ENCODE peak calls at places on chromosome 3, in eight cellular contexts. D, F, W, E, A, B, U and O are unnamed samples.

GRCh38 chr3:99526927-99527326 is 111.5 kb upstream of the COL8A1 start:
- DNase-seq in F (no peak), E (no peak), U (no peak), A (no peak), B (no peak), D (no peak), W (no peak), O (no peak)

GRCh38 chr3:45795882-45796765 is at the start of gene SLC6A20:
- DNase-seq in F (no peak), E (peak), B (no peak), A (no peak), D (no peak), W (no peak), U (peak), O (peak)

GRCh38 chr3:151008699-151009098 is 36.2 kb upstream of the CLRN1 start:
- DNase-seq in E (peak), F (no peak), A (peak), W (no peak), D (peak), B (no peak), U (peak), O (peak)

GRCh38 chr3:45571969-45572368 is 22.6 kb upstream of the LIMD1 start:
- DNase-seq in U (no peak), F (no peak), W (no peak), D (no peak), A (no peak), B (no peak), E (no peak), O (no peak)

GRCh38 chr3:12884104-12884742 is 42.9 kb upstream of the RPL32 start:
- DNase-seq in D (peak), U (no peak), E (peak), A (no peak), B (no peak), W (no peak), F (peak), O (peak)

GRCh38 chr3:137222736-137223135 is 265.0 kb downstream of the IL20RB start:
- DNase-seq in B (no peak), F (no peak), D (no peak), A (no peak), W (no peak), E (no peak), U (peak), O (no peak)

GRCh38 chr3:134428396-134428795 is 54.1 kb upstream of the AMOTL2 start:
- DNase-seq in B (no peak), U (no peak), W (no peak), A (peak), E (no peak), D (no peak), F (no peak), O (no peak)

GRCh38 chr3:193996641-193997089 is 139.3 kb upstream of the HES1 start:
- DNase-seq in B (no peak), A (peak), W (no peak), D (no peak), F (no peak), U (no peak), E (peak), O (no peak)

GRCh38 chr3:69330891-69331400 is 54.9 kb downstream of the FRMD4B start:
- DNase-seq in F (no peak), D (no peak), U (no peak), W (no peak), E (no peak), A (no peak), B (no peak), O (no peak)

GRCh38 chr3:197420115-197420514 is 121.7 kb upstream of the DLG1 start:
- DNase-seq in B (no peak), U (no peak), A (peak), D (no peak), E (no peak), F (no peak), W (no peak), O (no peak)

GRCh38 chr3:190446492-190447301 is 3.0 kb downstream of the TMEM207 start:
- DNase-seq in U (no peak), W (no peak), E (no peak), D (no peak), B (no peak), A (no peak), F (no peak), O (no peak)

GRCh38 chr3:105399062-105399461 is 32.4 kb downstream of the ALCAM start:
- DNase-seq in U (peak), F (no peak), W (no peak), A (no peak), B (no peak), E (no peak), D (no peak), O (peak)

GRCh38 chr3:138461246-138461645 is 26.8 kb downstream of the ESYT3 start:
- DNase-seq in D (no peak), U (no peak), F (no peak), W (no peak), B (no peak), A (no peak), E (no peak), O (no peak)

GRCh38 chr3:162161595-162161994 is 665.0 kb downstream of the OTOL1 start:
- DNase-seq in D (no peak), U (no peak), W (no peak), E (no peak), A (no peak), F (no peak), B (no peak), O (no peak)

GRCh38 chr3:37308247-37308646 is 133.9 kb upstream of the LRRFIP2 start:
- DNase-seq in E (peak), A (peak), U (peak), D (no peak), F (no peak), B (no peak), W (no peak), O (peak)

GRCh38 chr3:194315088-194315964 is 35.8 kb downstream of the CPN2 start:
- DNase-seq in B (peak), D (peak), U (peak), F (peak), E (peak), W (peak), A (peak), O (peak)

GRCh38 chr3:101243285-101244211 is 76.8 kb downstream of the IMPG2 start:
- DNase-seq in U (no peak), D (no peak), W (no peak), B (no peak), E (no peak), F (no peak), A (peak), O (no peak)

GRCh38 chr3:170355738-170356595 is 1.5 kb upstream of the SKIL start:
- DNase-seq in U (peak), B (no peak), W (no peak), A (peak), D (no peak), F (no peak), E (no peak), O (peak)

GRCh38 chr3:150409125-150409526 is 1.0 kb downstream of the TSC22D2 start:
- DNase-seq in W (no peak), D (no peak), E (no peak), A (no peak), U (peak), F (no peak), B (no peak), O (no peak)

GRCh38 chr3:170137971-170138370 is 43.6 kb downstream of the PHC3 start:
- DNase-seq in W (no peak), A (peak), B (no peak), U (no peak), E (no peak), F (no peak), D (no peak), O (no peak)

GRCh38 chr3:31423522-31423921 is 109.2 kb upstream of the STT3B start:
- DNase-seq in U (no peak), B (no peak), D (no peak), F (no peak), W (no peak), A (peak), E (no peak), O (no peak)

GRCh38 chr3:151306168-151306810 is 10.3 kb downstream of the GPR87 start:
- DNase-seq in U (no peak), W (no peak), A (no peak), F (no peak), B (no peak), D (no peak), E (no peak), O (no peak)

GRCh38 chr3:10867384-10867783 is 51.4 kb downstream of the SLC6A11 start:
- DNase-seq in W (no peak), F (no peak), B (no peak), D (peak), U (no peak), E (peak), A (peak), O (no peak)

GRCh38 chr3:101791778-101792177 is 12.8 kb downstream of the NXPE3 start:
- DNase-seq in A (no peak), U (no peak), E (no peak), D (no peak), W (no peak), B (no peak), F (no peak), O (no peak)

GRCh38 chr3:105729662-105730061 is 139.2 kb downstream of the CBLB start:
- DNase-seq in A (peak), E (no peak), U (no peak), B (no peak), D (no peak), W (no peak), F (no peak), O (no peak)

GRCh38 chr3:101999177-101999778 is 150.0 kb downstream of the NFKBIZ start:
- DNase-seq in B (no peak), F (no peak), D (no peak), E (no peak), A (no peak), W (no peak), U (no peak), O (no peak)

GRCh38 chr3:9347887-9348286 is 15.0 kb upstream of the THUMPD3 start:
- DNase-seq in D (peak), F (no peak), B (no peak), A (peak), W (no peak), U (no peak), E (no peak), O (no peak)